ENCODE peak calls at places on chromosomes 5 and 9, in eight cellular contexts. S is astrocyte of the spinal cord, K is MM.1S, F is choroid plexus epithelial cell, X is AG09309, L is astrocyte of the cerebellum, N is GM12865, V is Peyer's patch. A is an unnamed sample.

GRCh38 chr5:128498844-128499455 is 39.1 kb downstream of the FBN2 start:
- DNase-seq in N (peak; percentile 58), L (peak; percentile 85), S (peak; percentile 84), V (no peak), K (peak; percentile 42), X (peak; percentile 41), F (peak; percentile 90), A (no peak)

GRCh38 chr5:53031695-53032096 is 42.5 kb downstream of the ITGA2 start:
- DNase-seq in S (peak; percentile 86), V (no peak), X (peak; percentile 71), N (no peak), L (peak; percentile 37), K (no peak), F (peak; percentile 95), A (no peak)

GRCh38 chr5:122202952-122203351 is 73.6 kb downstream of the ZNF474 start:
- DNase-seq in F (peak; percentile 54), L (peak; percentile 57), V (no peak), X (no peak), S (peak; percentile 56), K (no peak), N (no peak), A (no peak)

GRCh38 chr5:68071731-68072130 is 143.8 kb upstream of the PIK3R1 start:
- DNase-seq in F (no peak), N (peak; percentile 13), V (no peak), K (no peak), X (no peak), L (no peak), S (peak; percentile 22), A (no peak)

GRCh38 chr5:156971848-156972525 is 9.0 kb upstream of the TIMD4 start:
- DNase-seq in X (no peak), F (no peak), V (no peak), N (no peak), S (no peak), L (no peak), K (no peak), A (no peak)

GRCh38 chr5:138011991-138012390 is 20.9 kb downstream of the FAM13B start:
- DNase-seq in X (no peak), V (no peak), K (no peak), S (no peak), L (no peak), N (no peak), F (no peak), A (no peak)

GRCh38 chr5:175652741-175653663 is 4.9 kb upstream of the HRH2 start:
- DNase-seq in V (peak; percentile 69), F (peak; percentile 5), K (peak; percentile 89), L (no peak), S (no peak), X (peak; percentile 34), N (peak; percentile 24), A (no peak)

GRCh38 chr9:98962181-98962560 is 18.5 kb downstream of the COL15A1 start:
- DNase-seq in K (no peak), N (no peak), F (no peak), X (no peak), L (peak; percentile 49), S (peak; percentile 14), V (no peak), A (no peak)

GRCh38 chr9:84990850-84991505 is 321.4 kb downstream of the NTRK2 start:
- DNase-seq in V (no peak), F (no peak), X (no peak), K (no peak), S (no peak), N (no peak), L (no peak), A (no peak)

GRCh38 chr9:13274901-13275641 is 4.4 kb downstream of the MPDZ start:
- DNase-seq in V (no peak), X (no peak), F (peak; percentile 82), N (no peak), L (peak; percentile 24), K (no peak), S (peak; percentile 66), A (no peak)

GRCh38 chr9:127694890-127695735 is 11.7 kb upstream of the CFAP157 start:
- DNase-seq in X (peak; percentile 40), V (no peak), K (no peak), S (no peak), F (peak; percentile 23), N (no peak), L (no peak), A (no peak)

GRCh38 chr9:26951794-26952193 is 4.4 kb upstream of the IFT74 start:
- DNase-seq in N (no peak), X (no peak), S (no peak), V (no peak), F (no peak), K (no peak), L (no peak), A (no peak)

GRCh38 chr9:110303136-110303535 is 34.5 kb downstream of the TXNDC8 start:
- DNase-seq in V (no peak), X (peak; percentile 56), N (no peak), L (no peak), F (peak; percentile 83), K (no peak), S (no peak), A (no peak)

GRCh38 chr9:4837126-4837767 is 44.5 kb downstream of the RCL1 start:
- DNase-seq in V (no peak), F (peak; percentile 96), X (no peak), L (peak; percentile 93), N (no peak), S (peak; percentile 95), K (no peak), A (no peak)

GRCh38 chr9:10678790-10679189 is 66.0 kb upstream of the PTPRD start:
- DNase-seq in F (peak; percentile 90), L (peak; percentile 56), S (peak; percentile 77), K (no peak), N (no peak), V (no peak), X (no peak), A (no peak)

GRCh38 chr9:124066783-124067563 is 55.4 kb downstream of the LHX2 start:
- DNase-seq in S (peak; percentile 10), N (no peak), L (no peak), V (no peak), F (no peak), X (no peak), K (no peak), A (no peak)

GRCh38 chr9:72888032-72888431 is 64.8 kb downstream of the ALDH1A1 start:
- DNase-seq in F (no peak), X (peak; percentile 7), S (no peak), K (no peak), N (no peak), L (no peak), V (no peak), A (no peak)

GRCh38 chr5:41815261-41815660 is 55.0 kb downstream of the OXCT1 start:
- DNase-seq in S (no peak), N (no peak), V (no peak), X (no peak), F (no peak), L (no peak), K (no peak), A (no peak)

GRCh38 chr9:93087971-93088655 is 7.9 kb upstream of the CARD19 start:
- DNase-seq in V (peak; percentile 38), L (no peak), S (no peak), X (no peak), N (no peak), K (no peak), F (no peak), A (no peak)
- TF ChIP-seq CTCF in V (no peak), L (no peak), S (no peak), X (no peak), N (no peak), K (no peak), F (no peak), A (no peak)

DNA sequence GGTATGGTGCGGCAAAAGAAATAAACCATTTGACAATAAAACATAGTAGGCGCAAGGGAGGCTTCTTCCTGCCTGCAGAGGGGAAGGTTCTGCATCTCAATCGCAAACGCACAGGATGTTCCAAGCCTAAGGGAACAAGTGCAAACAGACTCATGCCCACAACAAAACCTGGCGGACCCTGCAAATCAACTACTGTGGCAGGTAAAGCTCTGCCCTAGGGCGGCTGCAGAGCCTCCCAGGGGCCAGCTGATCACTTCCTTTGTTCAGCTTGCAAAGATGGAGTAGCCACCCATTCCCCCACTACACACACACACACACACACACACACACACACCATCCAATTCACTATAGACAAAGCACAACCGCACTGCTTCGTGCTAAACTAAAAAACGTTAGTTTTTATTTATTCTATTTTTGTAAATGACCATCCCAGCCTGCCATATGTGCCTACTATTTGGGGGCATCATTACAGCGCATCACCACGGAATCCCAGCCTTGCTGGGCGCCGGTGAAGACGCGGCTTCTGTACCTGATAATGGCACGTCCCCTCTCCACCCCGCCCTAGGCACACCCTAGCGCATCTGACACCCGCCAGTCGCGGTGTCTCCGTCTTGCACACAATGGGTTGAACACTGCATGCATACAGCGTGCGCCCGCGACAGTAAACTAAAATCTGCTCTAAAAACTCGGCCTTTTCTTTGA is 57.6 kb downstream of the DPYSL3 start:
- DNase-seq in L (no peak), F (no peak), S (peak; percentile 39), K (no peak), X (no peak), V (no peak), N (no peak), A (no peak)
- H3K4me3 ChIP-seq in L (peak overlapping the region; percentile 60), F (peak overlapping the region; percentile 82), S (peak overlapping the region; percentile 90), K (no peak overlapping the region), X (peak overlapping the region; percentile 87), V (peak overlapping the region; percentile 65), N (no peak overlapping the region), A (peak overlapping the region; percentile 88)

GRCh38 chr5:141245250-141245717 is at the start of gene PCDHB15:
- DNase-seq in V (no peak), L (no peak), F (no peak), K (no peak), X (no peak), S (no peak), N (no peak), A (no peak)
- TF ChIP-seq CTCF in V (no peak), L (no peak), F (no peak), K (peak; percentile 36), X (peak; percentile 24), S (no peak), N (no peak), A (no peak)

DNA sequence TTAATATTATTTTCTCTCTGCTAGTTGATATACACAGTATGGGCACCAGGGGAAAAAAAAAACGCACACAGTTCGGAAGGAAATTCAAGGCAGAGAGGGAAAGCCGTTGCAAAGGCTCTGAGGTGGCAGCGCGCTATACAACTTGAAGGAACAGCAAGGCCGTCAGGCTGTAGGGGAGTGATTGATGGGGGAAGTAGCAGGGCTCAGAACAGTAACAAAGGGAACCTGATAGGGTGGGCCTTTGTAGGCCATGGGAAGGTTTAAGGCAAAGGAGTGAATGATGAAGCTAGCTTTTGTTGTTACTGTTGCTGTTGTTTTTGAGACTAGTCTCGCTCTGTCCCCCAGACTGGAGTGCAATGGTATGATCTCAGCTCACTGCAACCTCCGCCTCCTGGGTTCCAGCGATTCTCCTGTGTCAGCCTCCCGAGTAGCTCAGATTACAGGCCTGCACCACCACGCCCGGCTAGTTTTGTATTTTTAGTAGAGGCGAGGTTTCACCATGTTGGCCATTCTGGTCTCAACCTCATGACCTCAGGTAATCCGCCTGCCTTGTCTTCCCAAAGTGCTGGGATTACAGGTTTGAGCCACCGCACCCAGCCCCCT is 27.0 kb downstream of the AQP7 start:
- DNase-seq in L (no peak), S (no peak), X (no peak), N (no peak), F (no peak), K (no peak), V (no peak), A (no peak)
- H3K4me3 ChIP-seq in L (no peak overlapping the region), S (no peak overlapping the region), X (no peak overlapping the region), N (no peak overlapping the region), F (peak overlapping the region; percentile 28), K (no peak overlapping the region), V (no peak overlapping the region), A (peak overlapping the region; percentile 63)